ENCODE peak calls at places on chromosomes 11 and 22, in five cellular contexts. S is GM12891, H is heart left ventricle, B is breast epithelium, A is stomach. V is an unnamed sample.

GRCh38 chr11:68127791-68128681 is 6.8 kb upstream of the CHKA start:
- DNase-seq in S (no peak), H (peak), B (peak), A (peak), V (no peak)

GRCh38 chr11:116249561-116249960 is 523.2 kb downstream of the BUD13 start:
- DNase-seq in S (no peak), H (no peak), B (no peak), A (no peak), V (no peak)

GRCh38 chr11:36214976-36215687 is 74.1 kb downstream of the COMMD9 start:
- DNase-seq in S (no peak), H (no peak), B (no peak), A (no peak), V (no peak)

GRCh38 chr11:123139206-123139605 is 55.8 kb downstream of the CLMP start:
- DNase-seq in S (no peak), H (no peak), B (no peak), A (no peak), V (no peak)

GRCh38 chr11:34033399-34033798 is 18.1 kb upstream of the CAPRIN1 start:
- DNase-seq in S (no peak), H (no peak), B (no peak), A (no peak), V (no peak)

GRCh38 chr22:40313007-40313406 is 33.3 kb upstream of the ADSL start:
- DNase-seq in S (no peak), H (no peak), B (no peak), A (no peak), V (no peak)

GRCh38 chr11:10414659-10415058 is 40.4 kb upstream of the AMPD3 start:
- DNase-seq in S (no peak), H (peak), B (no peak), A (no peak), V (no peak)

GRCh38 chr11:6259638-6260019 is at the start of gene CCKBR:
- DNase-seq in S (no peak), H (no peak), B (no peak), A (peak), V (no peak)

GRCh38 chr11:17607572-17608570 is 60.8 kb downstream of the OTOG start:
- DNase-seq in S (no peak), H (no peak), B (no peak), A (no peak), V (no peak)

GRCh38 chr11:1073851-1074243 is 827 bp upstream of the MUC2 start:
- DNase-seq in S (no peak), H (peak), B (no peak), A (no peak), V (no peak)

GRCh38 chr22:28799834-28800307 is 498 bp downstream of the XBP1 start:
- DNase-seq in S (no peak), H (peak), B (peak), A (peak), V (peak)

GRCh38 chr22:49718396-49718795 is 109.3 kb downstream of the BRD1 start:
- DNase-seq in S (no peak), H (no peak), B (no peak), A (no peak), V (no peak)
- TF ChIP-seq POLR2A in S (no peak), H (no peak), B (no peak), A (no peak), V (no peak)

GRCh38 chr22:36422287-36423014 is 34.7 kb upstream of the MYH9 start:
- DNase-seq in S (no peak), H (no peak), B (no peak), A (no peak), V (no peak)
- TF ChIP-seq POLR2A in S (no peak), H (no peak), B (no peak), A (no peak), V (no peak)

GRCh38 chr22:46070215-46070721 is 80.1 kb upstream of the PPARA start:
- DNase-seq in S (no peak), H (peak), B (no peak), A (peak), V (no peak)
- TF ChIP-seq POLR2A in S (no peak), H (no peak), B (no peak), A (no peak), V (no peak)

GRCh38 chr11:111603633-111604130 is 1.4 kb downstream of the SIK2 start:
- DNase-seq in S (no peak), H (no peak), B (no peak), A (no peak), V (no peak)

GRCh38 chr11:111601636-111601978 is 642 bp upstream of the SIK2 start:
- DNase-seq in S (no peak), H (no peak), B (no peak), A (no peak), V (no peak)

GRCh38 chr11:111602865-111603632 is 800 bp downstream of the SIK2 start:
- DNase-seq in S (no peak), H (peak), B (peak), A (peak), V (no peak)

GRCh38 chr11:111604392-111605009 is 2.3 kb downstream of the SIK2 start:
- DNase-seq in S (no peak), H (no peak), B (no peak), A (no peak), V (no peak)

GRCh38 chr11:111601979-111602864 is at the start of gene SIK2:
- DNase-seq in S (peak), H (peak), B (peak), A (peak), V (peak)
- TF ChIP-seq POLR2A in S (no peak), H (peak), B (no peak), A (no peak), V (no peak)

GRCh38 chr11:2992234-2992999 is at the start of gene NAP1L4:
- DNase-seq in S (peak), H (peak), B (peak), A (peak), V (peak)
- TF ChIP-seq POLR2A in S (peak), H (peak), B (no peak), A (no peak), V (peak)

GRCh38 chr11:129967996-129968395 is 34.6 kb downstream of the PRDM10 start:
- DNase-seq in S (no peak), H (no peak), B (no peak), A (no peak), V (no peak)

GRCh38 chr11:129968611-129969419 is 33.8 kb downstream of the PRDM10 start:
- DNase-seq in S (no peak), H (no peak), B (no peak), A (no peak), V (no peak)

GRCh38 chr11:129960216-129961214 is 42.1 kb downstream of the PRDM10 start:
- DNase-seq in S (no peak), H (no peak), B (no peak), A (no peak), V (peak)

GRCh38 chr11:129969973-129970372 is 32.7 kb downstream of the PRDM10 start:
- DNase-seq in S (no peak), H (no peak), B (no peak), A (no peak), V (no peak)

DNA sequence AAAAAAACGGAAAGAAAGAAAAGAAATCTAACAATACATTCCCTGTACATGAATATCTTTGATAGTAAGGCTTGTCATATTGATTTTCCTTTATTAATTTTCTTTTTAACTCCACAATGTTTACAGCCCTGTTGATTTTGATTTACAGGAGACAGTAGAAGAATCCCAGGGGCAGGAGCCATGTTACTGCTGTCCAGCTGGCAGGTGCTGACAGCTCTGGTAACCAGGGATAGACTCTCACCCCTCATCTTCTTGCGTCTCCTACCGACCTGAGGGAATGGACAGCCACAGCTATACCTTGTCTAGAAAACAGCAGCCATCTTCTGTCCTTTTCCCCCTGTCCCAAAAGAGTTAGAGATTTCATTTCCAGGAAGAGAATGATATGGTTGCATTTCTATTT is 37.4 kb downstream of the PRDM10 start:
- DNase-seq in S (no peak), H (no peak), B (no peak), A (no peak), V (no peak)
- TF ChIP-seq POLR2A in S (no peak), H (no peak), B (no peak), A (no peak), V (no peak)

GRCh38 chr11:64224151-64224890 is 1.7 kb downstream of the TRPT1 start:
- DNase-seq in S (no peak), H (no peak), B (no peak), A (no peak), V (peak)
- TF ChIP-seq POLR2A in S (peak), H (no peak), B (no peak), A (no peak), V (no peak)